ENCODE peak calls at places on chromosomes 3 and 15, in four cellular contexts. I is right lobe of liver, F is neural crest cell, Z is body of pancreas. Y is an unnamed sample.

GRCh38 chr3:106566277-106566676 is 697.5 kb upstream of the CBLB start:
- DNase-seq in I (no peak), F (no peak), Z (no peak), Y (peak)

GRCh38 chr15:65410972-65411371 is 11.8 kb downstream of the IGDCC4 start:
- DNase-seq in I (no peak), F (no peak), Z (no peak), Y (no peak)

GRCh38 chr15:67083135-67083766 is 17.8 kb downstream of the SMAD3 start:
- DNase-seq in I (no peak), F (no peak), Z (no peak), Y (no peak)

GRCh38 chr3:13544293-13544831 is 4.6 kb upstream of the FBLN2 start:
- DNase-seq in I (no peak), F (no peak), Z (peak), Y (no peak)

GRCh38 chr15:69265347-69265955 is 33.3 kb upstream of the PAQR5 start:
- DNase-seq in I (no peak), F (no peak), Z (no peak), Y (no peak)

GRCh38 chr15:30984542-30984941 is 6.9 kb downstream of the MTMR10 start:
- DNase-seq in I (no peak), F (no peak), Z (no peak), Y (no peak)

GRCh38 chr15:66774001-66774814 is 72.2 kb downstream of the SMAD6 start:
- DNase-seq in I (peak), F (peak), Z (peak), Y (peak)

GRCh38 chr3:11641683-11642407 is 1.9 kb downstream of the VGLL4 start:
- DNase-seq in I (no peak), F (no peak), Z (no peak), Y (peak)

GRCh38 chr3:9194509-9195184 is 54.8 kb downstream of the SRGAP3 start:
- DNase-seq in I (no peak), F (no peak), Z (no peak), Y (no peak)

GRCh38 chr15:51696566-51696965 is 15.3 kb downstream of the SCG3 start:
- DNase-seq in I (no peak), F (no peak), Z (no peak), Y (no peak)

GRCh38 chr3:101624857-101625256 is 50.9 kb downstream of the PCNP start:
- DNase-seq in I (no peak), F (no peak), Z (no peak), Y (no peak)

GRCh38 chr15:66735909-66736305 is 33.9 kb downstream of the SMAD6 start:
- DNase-seq in I (peak), F (no peak), Z (no peak), Y (no peak)

GRCh38 chr3:47456984-47457383 is 18.8 kb downstream of the SCAP start:
- DNase-seq in I (no peak), F (no peak), Z (no peak), Y (no peak)

GRCh38 chr15:57500979-57501576 is 90.6 kb upstream of the MYZAP start:
- DNase-seq in I (no peak), F (no peak), Z (no peak), Y (no peak)

GRCh38 chr3:41200669-41201021 is 1.3 kb downstream of the CTNNB1 start:
- DNase-seq in I (no peak), F (peak), Z (peak), Y (no peak)

GRCh38 chr3:140752499-140752898 is 74.6 kb downstream of the TRIM42 start:
- DNase-seq in I (no peak), F (no peak), Z (no peak), Y (no peak)

GRCh38 chr3:48135773-48136495 is 52.3 kb downstream of the CDC25A start:
- DNase-seq in I (no peak), F (no peak), Z (no peak), Y (no peak)

GRCh38 chr15:64762546-64762945 is 12.8 kb downstream of the RBPMS2 start:
- DNase-seq in I (no peak), F (no peak), Z (no peak), Y (no peak)

GRCh38 chr3:73602171-73602570 is 22.6 kb downstream of the PDZRN3 start:
- DNase-seq in I (no peak), F (no peak), Z (no peak), Y (no peak)

GRCh38 chr3:377158-377561 is 180.6 kb downstream of the CHL1 start:
- DNase-seq in I (no peak), F (no peak), Z (no peak), Y (peak)

GRCh38 chr3:33989229-33989628 is 190.8 kb downstream of the PDCD6IP start:
- DNase-seq in I (no peak), F (no peak), Z (no peak), Y (no peak)

GRCh38 chr3:183825380-183826161 is at the start of gene MAP6D1:
- DNase-seq in I (peak), F (peak), Z (peak), Y (peak)

GRCh38 chr3:71062920-71063767 is 520.4 kb downstream of the FOXP1 start:
- DNase-seq in I (no peak), F (no peak), Z (no peak), Y (peak)

GRCh38 chr3:196821806-196822355 is 45.8 kb upstream of the SENP5 start:
- DNase-seq in I (no peak), F (no peak), Z (no peak), Y (no peak)

GRCh38 chr15:59384507-59384906 is 11.8 kb upstream of the MYO1E start:
- DNase-seq in I (no peak), F (no peak), Z (no peak), Y (peak)

GRCh38 chr3:178485756-178486155 is 50.5 kb upstream of the KCNMB2 start:
- DNase-seq in I (no peak), F (no peak), Z (no peak), Y (no peak)

GRCh38 chr3:166195808-166196207 is 358.6 kb upstream of the BCHE start:
- DNase-seq in I (no peak), F (no peak), Z (no peak), Y (no peak)

DNA sequence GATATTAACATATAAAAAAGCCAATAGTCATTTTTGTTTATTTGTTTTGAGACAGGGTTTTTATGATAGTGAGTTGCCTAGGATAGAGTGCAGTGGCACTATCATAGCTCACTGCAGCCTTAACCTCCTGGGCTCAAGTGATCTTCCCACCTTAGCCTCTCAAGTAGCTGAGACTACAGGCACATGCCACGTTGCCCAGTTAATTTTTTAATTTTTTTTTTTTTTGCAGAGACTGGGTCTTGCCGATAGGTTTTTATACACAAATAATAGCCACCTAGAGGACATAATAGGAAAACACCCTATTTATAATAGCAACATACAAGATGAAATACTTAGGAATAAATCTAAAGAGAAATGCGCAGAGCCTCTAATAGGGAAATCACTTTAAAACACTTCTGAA is 13.3 kb downstream of the EIF3J start:
- DNase-seq in I (no peak), F (no peak), Z (no peak), Y (no peak)
- TF ChIP-seq CTCF in I (peak), F (peak), Z (peak), Y (no peak)

DNA sequence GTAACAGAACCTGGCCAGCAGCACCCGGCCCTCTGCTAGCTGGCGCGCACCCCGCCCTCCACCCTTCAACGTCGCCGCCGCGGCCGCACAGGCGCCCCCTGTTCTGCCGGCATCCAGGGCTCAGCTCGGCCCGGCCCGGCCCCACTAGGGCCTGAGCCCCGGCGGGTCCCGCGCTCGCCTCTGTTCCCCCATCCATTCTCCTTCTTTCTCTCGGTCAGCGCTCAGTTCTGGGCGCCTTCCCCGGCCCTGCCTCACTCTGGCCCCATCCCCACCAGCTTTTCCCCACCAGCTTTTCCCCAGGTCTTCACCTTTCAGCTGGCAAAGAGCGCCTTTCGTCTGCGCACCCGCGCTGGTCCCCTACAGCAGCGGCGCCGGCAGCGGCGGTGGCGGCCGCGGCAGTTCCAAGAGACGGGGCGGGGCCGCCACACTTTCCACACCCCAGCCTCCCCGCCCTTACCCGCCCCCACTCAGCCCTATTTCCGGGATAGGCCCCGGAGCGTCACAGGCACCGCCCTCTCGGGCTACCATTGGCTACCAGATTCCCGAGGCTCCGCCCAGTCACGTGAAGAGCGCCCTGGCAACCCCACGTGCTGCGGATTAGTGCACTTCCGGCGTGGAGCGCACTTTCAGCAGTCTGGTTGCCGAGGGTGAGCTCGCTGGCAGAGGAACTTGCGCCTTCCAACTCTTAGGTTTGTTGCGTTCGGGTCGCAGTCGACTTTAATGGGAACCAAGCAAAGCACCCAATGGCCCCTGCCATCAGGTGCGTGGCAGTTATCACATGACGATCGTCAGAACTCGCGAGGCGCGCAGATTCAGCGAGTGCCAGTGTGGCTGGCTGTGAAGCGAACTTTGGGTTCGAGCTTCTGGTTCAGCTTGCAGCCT is at the start of gene EIF5A2:
- DNase-seq in I (peak), F (peak), Z (peak), Y (peak)
- TF ChIP-seq CTCF in I (no peak), F (no peak), Z (no peak), Y (no peak)

GRCh38 chr15:70539409-70539808 is 223.9 kb downstream of the UACA start:
- DNase-seq in I (no peak), F (no peak), Z (no peak), Y (no peak)

GRCh38 chr15:70535955-70536338 is 227.4 kb downstream of the UACA start:
- DNase-seq in I (no peak), F (no peak), Z (no peak), Y (no peak)

GRCh38 chr15:70538278-70538677 is 225.1 kb downstream of the UACA start:
- DNase-seq in I (no peak), F (no peak), Z (no peak), Y (no peak)

GRCh38 chr15:70541511-70541910 is 221.8 kb downstream of the UACA start:
- DNase-seq in I (no peak), F (no peak), Z (no peak), Y (no peak)

GRCh38 chr15:70539912-70540520 is 223.3 kb downstream of the UACA start:
- DNase-seq in I (no peak), F (no peak), Z (no peak), Y (no peak)
- TF ChIP-seq CTCF in I (no peak), F (no peak), Z (no peak), Y (no peak)

GRCh38 chr15:88331291-88331690 is 74.8 kb upstream of the NTRK3 start:
- DNase-seq in I (no peak), F (peak), Z (peak), Y (peak)
- TF ChIP-seq CTCF in I (peak), F (peak), Z (peak), Y (peak)

GRCh38 chr3:44924102-44925084 is 50.0 kb downstream of the TGM4 start:
- DNase-seq in I (no peak), F (no peak), Z (no peak), Y (no peak)
- TF ChIP-seq CTCF in I (no peak), F (no peak), Z (no peak), Y (no peak)

GRCh38 chr15:38818156-38818745 is 253.6 kb upstream of the RASGRP1 start:
- DNase-seq in I (no peak), F (no peak), Z (no peak), Y (no peak)
- TF ChIP-seq CTCF in I (no peak), F (no peak), Z (no peak), Y (no peak)

GRCh38 chr3:30440147-30440604 is 166.2 kb upstream of the TGFBR2 start:
- DNase-seq in I (no peak), F (no peak), Z (no peak), Y (no peak)
- TF ChIP-seq CTCF in I (no peak), F (no peak), Z (no peak), Y (no peak)